ENCODE peak calls at places on chromosomes 11 and 22, in five cellular contexts. H is brain microvascular endothelial cell, J is PC-3, Q is right cardiac atrium, X is gastrocnemius medialis. F is an unnamed sample.

GRCh38 chr22:49186756-49187155 is 640.9 kb downstream of the BRD1 start:
- DNase-seq in Q (no peak), J (no peak), H (no peak), X (no peak), F (no peak)

GRCh38 chr11:35285471-35285870 is 133.9 kb downstream of the SLC1A2 start:
- DNase-seq in J (no peak), Q (no peak), X (no peak), H (no peak), F (no peak)

GRCh38 chr11:117197516-117198456 is 1.4 kb upstream of the TAGLN start:
- DNase-seq in X (no peak), J (peak), Q (peak), H (no peak), F (no peak)

GRCh38 chr11:11701070-11701469 is 79.3 kb upstream of the GALNT18 start:
- DNase-seq in X (peak), Q (no peak), H (peak), J (peak), F (peak)

GRCh38 chr11:71988050-71988449 is 10.7 kb upstream of the IL18BP start:
- DNase-seq in Q (no peak), J (peak), H (peak), X (no peak), F (no peak)

GRCh38 chr11:66835762-66836405 is 7.4 kb upstream of the RCE1 start:
- DNase-seq in Q (no peak), J (no peak), X (no peak), H (no peak), F (no peak)

GRCh38 chr11:5307256-5308019 is 5.7 kb upstream of the OR51B4 start:
- DNase-seq in H (no peak), J (no peak), Q (no peak), X (no peak), F (no peak)

GRCh38 chr11:128180446-128181089 is 406.8 kb downstream of the ETS1 start:
- DNase-seq in Q (no peak), H (peak), X (no peak), J (peak), F (peak)

GRCh38 chr11:66851698-66852465 is 5.0 kb upstream of the LRFN4 start:
- DNase-seq in Q (peak), H (no peak), X (no peak), J (no peak), F (no peak)

GRCh38 chr22:38569181-38569971 is 607 bp downstream of the DMC1 start:
- DNase-seq in H (no peak), X (no peak), J (no peak), Q (peak), F (no peak)

GRCh38 chr11:121929581-121929980 is 186.4 kb downstream of the BLID start:
- DNase-seq in H (peak), Q (peak), X (no peak), J (peak), F (no peak)

GRCh38 chr11:1922411-1923113 is 3.1 kb downstream of the TNNT3 start:
- DNase-seq in H (no peak), J (no peak), Q (peak), X (no peak), F (no peak)

GRCh38 chr22:43845981-43846380 is 16.3 kb downstream of the SULT4A1 start:
- DNase-seq in Q (no peak), H (no peak), X (no peak), J (no peak), F (no peak)

GRCh38 chr11:74001822-74002286 is 7.0 kb downstream of the UCP3 start:
- DNase-seq in X (no peak), Q (peak), H (no peak), J (no peak), F (no peak)

GRCh38 chr11:13962562-13963168 is at the start of gene SPON1:
- DNase-seq in H (no peak), J (no peak), Q (peak), X (no peak), F (peak)

GRCh38 chr11:33463059-33463458 is 205.9 kb downstream of the HIPK3 start:
- DNase-seq in Q (no peak), X (no peak), J (no peak), H (peak), F (no peak)

GRCh38 chr22:34878996-34879395 is 187.0 kb upstream of the ISX start:
- DNase-seq in J (no peak), Q (no peak), H (no peak), X (no peak), F (peak)

GRCh38 chr11:60985991-60986915 is 14.8 kb downstream of the CD6 start:
- DNase-seq in J (peak), X (no peak), Q (no peak), H (peak), F (peak)

GRCh38 chr22:48279465-48279765 is 1517.0 kb downstream of the TBC1D22A start:
- DNase-seq in X (no peak), J (no peak), Q (no peak), H (no peak), F (no peak)

GRCh38 chr11:699753-700152 is 4.1 kb downstream of the TMEM80 start:
- DNase-seq in H (no peak), X (no peak), J (no peak), Q (no peak), F (no peak)

GRCh38 chr11:75324740-75325139 is 26.7 kb downstream of the ARRB1 start:
- DNase-seq in J (no peak), H (no peak), Q (peak), X (no peak), F (no peak)

GRCh38 chr11:69916806-69917387 is 97.7 kb upstream of the FGF3 start:
- DNase-seq in H (no peak), J (no peak), Q (no peak), X (no peak), F (no peak)

GRCh38 chr11:129013737-129014475 is 71.2 kb upstream of the TP53AIP1 start:
- DNase-seq in X (no peak), J (peak), H (no peak), Q (no peak), F (peak)

GRCh38 chr11:29527391-29527936 is 489.4 kb downstream of the KCNA4 start:
- DNase-seq in Q (no peak), X (no peak), H (peak), J (peak), F (peak)

F was measured in mammary epithelial cell.